ENCODE peak calls at places on chromosomes 11 and 22, in six cellular contexts. A is lung microvascular endothelial cell; I is NCI-H2029; H is colonic mucosa; O is activated CD4-positive, CD25-positive, alpha-beta regulatory T cell; B is stimulated activated CD4-positive, alpha-beta T cell treated with anti-CD3 and anti-CD28 coated beads, Interleukin-12 subunit alpha, Interleukin-12 subunit beta, amount 100 ng/mL, for 4 hours. F is an unnamed sample.
A peak's percentile ranks its signal among the peaks of the same experiment; 100 is the strongest.

GRCh38 chr22:41052661-41053490 is 39.5 kb upstream of the EP300 start:
- DNase-seq in H (no peak), O (no peak), I (no peak), A (no peak), B (no peak), F (no peak)

GRCh38 chr11:12723410-12724297 is 49.4 kb downstream of the TEAD1 start:
- DNase-seq in O (no peak), B (no peak), A (no peak), I (peak; percentile 60), H (peak; percentile 46), F (peak; percentile 85)

GRCh38 chr11:3745161-3745560 is 52.2 kb downstream of the NUP98 start:
- DNase-seq in B (no peak), I (peak; percentile 59), A (no peak), H (no peak), O (no peak), F (no peak)

GRCh38 chr11:23590909-23591308 is 730.6 kb upstream of the CCDC179 start:
- DNase-seq in O (no peak), A (no peak), H (no peak), B (no peak), I (no peak), F (no peak)

GRCh38 chr11:78216571-78217287 is 28.0 kb downstream of the USP35 start:
- DNase-seq in B (no peak), A (no peak), O (no peak), H (no peak), I (no peak), F (no peak)

GRCh38 chr22:20204821-20205220 is 54.0 kb upstream of the CCDC188 start:
- DNase-seq in A (no peak), B (no peak), I (no peak), O (no peak), H (no peak), F (no peak)

GRCh38 chr11:28269621-28270020 is 161.4 kb downstream of the METTL15 start:
- DNase-seq in I (no peak), A (no peak), O (no peak), B (no peak), H (no peak), F (no peak)

GRCh38 chr11:103870821-103871309 is 165.6 kb upstream of the DDI1 start:
- DNase-seq in B (no peak), O (no peak), H (peak; percentile 16), A (peak; percentile 6), I (no peak), F (no peak)

GRCh38 chr22:20981787-20982562 is at the start of gene LZTR1:
- DNase-seq in H (peak; percentile 91), A (peak; percentile 89), O (peak; percentile 50), I (peak; percentile 37), B (peak; percentile 72), F (peak; percentile 90)

GRCh38 chr11:43942651-43943356 is 367 bp downstream of the C11orf96 start:
- DNase-seq in A (peak; percentile 51), B (no peak), I (no peak), O (no peak), H (no peak), F (peak; percentile 48)